ENCODE peak calls at places on chromosomes 13 and 19, in four cellular contexts. One of them, this sample, is unnamed.

GRCh38 chr13:40777957-40778235 is 6.9 kb upstream of the MRPS31 start:
- DNase-seq in HepG2: no peak
- DNase-seq in GM12878: no peak
- DNase-seq in H1: no peak
- DNase-seq in this sample: no peak

GRCh38 chr13:39998166-39998565 is 342.7 kb downstream of the COG6 start:
- DNase-seq in HepG2: no peak
- DNase-seq in H1: no peak
- DNase-seq in GM12878: no peak
- DNase-seq in this sample: no peak

GRCh38 chr13:75481176-75482069 is 546 bp downstream of the TBC1D4 start:
- DNase-seq in GM12878: no peak
- DNase-seq in H1: peak
- DNase-seq in HepG2: no peak
- DNase-seq in this sample: no peak

GRCh38 chr19:33821871-33822270 is 25.2 kb downstream of the KCTD15 start:
- DNase-seq in H1: peak
- DNase-seq in HepG2: no peak
- DNase-seq in GM12878: no peak
- DNase-seq in this sample: no peak

GRCh38 chr19:17495639-17496265 is 15.7 kb upstream of the PGLS start:
- DNase-seq in GM12878: no peak
- DNase-seq in HepG2: no peak
- DNase-seq in H1: no peak
- DNase-seq in this sample: no peak

GRCh38 chr19:34504809-34505291 is 23.3 kb downstream of the WTIP start:
- DNase-seq in GM12878: no peak
- DNase-seq in HepG2: no peak
- DNase-seq in H1: no peak
- DNase-seq in this sample: no peak

GRCh38 chr13:24053505-24054251 is 106.8 kb upstream of the SPATA13 start:
- DNase-seq in HepG2: peak
- DNase-seq in GM12878: peak
- DNase-seq in H1: peak
- DNase-seq in this sample: peak

GRCh38 chr13:65855276-65855675 is 1374.9 kb downstream of the PCDH9 start:
- DNase-seq in HepG2: no peak
- DNase-seq in H1: no peak
- DNase-seq in GM12878: no peak
- DNase-seq in this sample: no peak

GRCh38 chr13:114148521-114148855 is 16.1 kb upstream of the RASA3 start:
- DNase-seq in H1: no peak
- DNase-seq in HepG2: no peak
- DNase-seq in GM12878: peak
- DNase-seq in this sample: no peak

GRCh38 chr19:390386-391198 is 18.4 kb downstream of the C2CD4C start:
- DNase-seq in HepG2: no peak
- DNase-seq in H1: no peak
- DNase-seq in GM12878: no peak
- DNase-seq in this sample: no peak

GRCh38 chr19:15715642-15716041 is 12.2 kb upstream of the OR10H2 start:
- DNase-seq in GM12878: no peak
- DNase-seq in HepG2: no peak
- DNase-seq in H1: no peak
- DNase-seq in this sample: no peak

GRCh38 chr19:34381399-34382251 is 16.6 kb downstream of the GPI start:
- DNase-seq in HepG2: no peak
- DNase-seq in GM12878: no peak
- DNase-seq in H1: no peak
- DNase-seq in this sample: no peak

GRCh38 chr13:110813646-110814624 is 100.4 kb downstream of the ING1 start:
- DNase-seq in H1: peak
- DNase-seq in GM12878: no peak
- DNase-seq in HepG2: no peak
- DNase-seq in this sample: no peak

GRCh38 chr19:35842666-35843272 is 9.5 kb downstream of the NPHS1 start:
- DNase-seq in HepG2: no peak
- DNase-seq in GM12878: no peak
- DNase-seq in H1: no peak
- DNase-seq in this sample: no peak

GRCh38 chr13:30863231-30863630 is 42.8 kb upstream of the MEDAG start:
- DNase-seq in GM12878: no peak
- DNase-seq in HepG2: no peak
- DNase-seq in H1: no peak
- DNase-seq in this sample: no peak

GRCh38 chr13:30863796-30864195 is 42.3 kb upstream of the MEDAG start:
- DNase-seq in HepG2: no peak
- DNase-seq in H1: no peak
- DNase-seq in GM12878: no peak
- DNase-seq in this sample: no peak

GRCh38 chr13:30864352-30865130 is 41.5 kb upstream of the MEDAG start:
- DNase-seq in H1: no peak
- DNase-seq in HepG2: no peak
- DNase-seq in GM12878: no peak
- DNase-seq in this sample: no peak

GRCh38 chr13:30866692-30867669 is 39.1 kb upstream of the MEDAG start:
- DNase-seq in H1: no peak
- DNase-seq in GM12878: no peak
- DNase-seq in HepG2: no peak
- DNase-seq in this sample: no peak

GRCh38 chr13:30865131-30866009 is 40.7 kb upstream of the MEDAG start:
- DNase-seq in H1: peak
- DNase-seq in GM12878: no peak
- DNase-seq in HepG2: peak
- DNase-seq in this sample: no peak
- H3K4me3 ChIP-seq in H1: no peak
- H3K4me3 ChIP-seq in GM12878: no peak
- H3K4me3 ChIP-seq in HepG2: peak
- H3K4me3 ChIP-seq in this sample: no peak

GRCh38 chr19:50909240-50910070 is 1.7 kb downstream of the KLK4 start:
- DNase-seq in HepG2: peak
- DNase-seq in GM12878: no peak
- DNase-seq in H1: peak
- DNase-seq in this sample: peak
- H3K9ac ChIP-seq in HepG2: no peak
- H3K9ac ChIP-seq in GM12878: no peak
- H3K9ac ChIP-seq in H1: no peak
- H3K9ac ChIP-seq in this sample: no peak

GRCh38 chr13:72698164-72698563 is 29.3 kb downstream of the MZT1 start:
- DNase-seq in H1: no peak
- DNase-seq in HepG2: no peak
- DNase-seq in GM12878: no peak
- DNase-seq in this sample: no peak
- TF ChIP-seq SUZ12 in H1: no peak
- TF ChIP-seq SUZ12 in HepG2: no peak
- TF ChIP-seq SUZ12 in GM12878: no peak
- TF ChIP-seq SUZ12 in this sample: no peak

GRCh38 chr19:13795595-13796300 is 505 bp downstream of the ZSWIM4 start:
- DNase-seq in GM12878: no peak
- DNase-seq in HepG2: no peak
- DNase-seq in H1: no peak
- DNase-seq in this sample: no peak

GRCh38 chr19:13794752-13795589 is at the start of gene ZSWIM4:
- DNase-seq in H1: peak
- DNase-seq in HepG2: peak
- DNase-seq in GM12878: peak
- DNase-seq in this sample: peak

GRCh38 chr19:13797870-13798269 is 2.6 kb downstream of the ZSWIM4 start:
- DNase-seq in GM12878: no peak
- DNase-seq in HepG2: no peak
- DNase-seq in H1: no peak
- DNase-seq in this sample: no peak

GRCh38 chr19:13796301-13797057 is 1.2 kb downstream of the ZSWIM4 start:
- DNase-seq in H1: peak
- DNase-seq in GM12878: no peak
- DNase-seq in HepG2: peak
- DNase-seq in this sample: no peak

GRCh38 chr19:13797058-13797440 is 1.8 kb downstream of the ZSWIM4 start:
- DNase-seq in HepG2: no peak
- DNase-seq in H1: no peak
- DNase-seq in GM12878: no peak
- DNase-seq in this sample: no peak
- H3K4me3 ChIP-seq in HepG2: no peak
- H3K4me3 ChIP-seq in H1: no peak
- H3K4me3 ChIP-seq in GM12878: peak
- H3K4me3 ChIP-seq in this sample: no peak

DNA sequence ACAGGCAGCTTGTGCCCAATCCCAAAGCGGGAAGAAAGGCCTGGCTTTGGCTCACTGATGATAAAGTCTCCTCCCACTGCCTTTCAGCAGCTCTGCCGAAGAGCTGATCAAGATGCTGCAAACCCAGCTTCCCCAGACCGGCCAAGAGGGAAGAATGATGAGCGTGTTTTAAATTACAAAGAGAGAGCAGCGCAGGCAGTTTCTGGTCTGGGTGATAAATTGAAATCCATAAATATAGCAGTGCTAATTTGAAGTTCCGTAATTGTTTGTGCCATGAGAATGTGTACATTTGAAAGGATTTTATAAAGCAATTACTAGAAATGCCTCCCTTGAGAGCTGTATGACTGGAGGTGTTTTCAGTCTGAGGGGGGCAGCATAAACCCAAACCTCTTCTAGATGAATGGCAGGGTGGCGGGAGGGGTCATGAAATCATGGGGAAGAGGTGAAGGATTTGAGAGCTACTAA is 171.8 kb downstream of the STK24 start:
- DNase-seq in GM12878: no peak
- DNase-seq in HepG2: no peak
- DNase-seq in H1: no peak
- DNase-seq in this sample: peak
- H3K9ac ChIP-seq in GM12878: no peak
- H3K9ac ChIP-seq in HepG2: no peak
- H3K9ac ChIP-seq in H1: no peak
- H3K9ac ChIP-seq in this sample: no peak

GRCh38 chr19:7788933-7789323 is 25.9 kb downstream of the CLEC4M start:
- DNase-seq in HepG2: no peak
- DNase-seq in GM12878: no peak
- DNase-seq in H1: peak
- DNase-seq in this sample: no peak

GRCh38 chr19:7787602-7788177 is 24.6 kb downstream of the CLEC4M start:
- DNase-seq in HepG2: no peak
- DNase-seq in H1: peak
- DNase-seq in GM12878: no peak
- DNase-seq in this sample: no peak

GRCh38 chr19:7787141-7787540 is 24.1 kb downstream of the CLEC4M start:
- DNase-seq in H1: peak
- DNase-seq in HepG2: no peak
- DNase-seq in GM12878: no peak
- DNase-seq in this sample: no peak

GRCh38 chr19:7789447-7789846 is 26.4 kb downstream of the CLEC4M start:
- DNase-seq in H1: peak
- DNase-seq in HepG2: no peak
- DNase-seq in GM12878: no peak
- DNase-seq in this sample: no peak

DNA sequence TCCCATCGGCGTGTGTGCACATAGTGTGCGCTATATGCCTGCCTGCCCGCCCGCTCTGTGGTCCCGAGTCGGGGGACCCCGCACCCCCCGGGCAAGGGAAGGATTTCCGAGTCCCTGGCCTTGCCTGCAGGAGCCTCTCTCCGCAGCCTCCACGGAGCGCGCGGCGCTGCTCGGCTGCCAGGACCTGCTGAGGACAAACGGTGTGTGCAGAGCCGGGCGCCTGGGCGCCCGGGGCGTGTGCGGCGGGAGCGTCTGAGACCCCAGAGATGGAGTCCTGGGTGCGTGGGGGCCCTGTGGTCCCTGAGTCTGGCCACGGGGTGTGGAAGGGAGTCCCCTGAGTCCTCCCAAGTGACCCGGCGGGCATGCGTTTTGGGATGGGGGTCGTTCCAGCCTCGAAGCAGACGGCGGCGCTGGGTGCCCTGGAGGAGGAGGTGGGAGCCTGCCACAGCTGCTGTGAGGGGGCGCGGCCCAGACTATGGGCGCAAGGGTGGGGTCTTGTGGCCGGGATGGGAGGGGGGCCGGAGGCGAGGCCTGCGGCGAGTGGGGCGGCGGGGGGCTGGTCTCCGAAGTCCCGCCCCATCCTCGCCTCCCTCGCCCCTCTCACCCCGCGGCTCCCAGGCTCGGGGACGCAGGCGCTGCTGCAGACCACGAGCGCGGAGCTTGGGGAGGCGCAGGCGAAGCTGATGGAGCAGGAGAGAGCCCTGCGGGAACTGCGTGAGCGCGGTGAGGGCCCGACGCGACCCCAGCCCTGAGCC is 25.3 kb downstream of the CLEC4M start:
- DNase-seq in HepG2: no peak
- DNase-seq in GM12878: no peak
- DNase-seq in H1: peak
- DNase-seq in this sample: no peak
- TF ChIP-seq SUZ12 in HepG2: no peak
- TF ChIP-seq SUZ12 in GM12878: no peak
- TF ChIP-seq SUZ12 in H1: peak
- TF ChIP-seq SUZ12 in this sample: no peak